ENCODE peak calls at places on chromosomes 12 and 14, in five cellular contexts. D is Peyer's patch, N is endodermal cell, V is stomach, A is upper lobe of right lung. L is an unnamed sample.
A peak's percentile ranks its signal among the peaks of the same experiment; 100 is the strongest.

GRCh38 chr12:116257213-116257612 is 20.3 kb downstream of the MED13L start:
- DNase-seq in A (no peak), N (no peak), V (no peak), D (no peak), L (peak; percentile 45)

GRCh38 chr12:59113831-59114273 is 193.5 kb upstream of the LRIG3 start:
- DNase-seq in N (peak; percentile 97), A (peak; percentile 79), D (peak; percentile 24), V (peak; percentile 83), L (peak; percentile 87)

GRCh38 chr12:124731869-124732268 is 131.8 kb downstream of the SCARB1 start:
- DNase-seq in V (no peak), N (no peak), A (no peak), D (no peak), L (no peak)

GRCh38 chr12:53205747-53206146 is 1.3 kb downstream of the ITGB7 start:
- DNase-seq in A (no peak), V (peak; percentile 34), D (peak; percentile 68), N (peak; percentile 49), L (peak; percentile 62)

GRCh38 chr14:68270342-68270741 is 450.8 kb downstream of the RAD51B start:
- DNase-seq in A (no peak), V (no peak), N (no peak), D (no peak), L (no peak)

GRCh38 chr12:113161415-113162016 is 12.0 kb downstream of the CFAP73 start:
- DNase-seq in A (no peak), N (peak; percentile 100), V (no peak), D (no peak), L (peak; percentile 21)

GRCh38 chr12:105946541-105946940 is 192.2 kb downstream of the NUAK1 start:
- DNase-seq in A (no peak), V (no peak), N (no peak), D (no peak), L (no peak)

GRCh38 chr12:27965966-27966365 is 6.6 kb downstream of the PTHLH start:
- DNase-seq in D (no peak), A (no peak), V (no peak), N (no peak), L (peak; percentile 68)

GRCh38 chr12:31005944-31006361 is 67.7 kb upstream of the DDX11 start:
- DNase-seq in N (no peak), D (no peak), A (peak; percentile 55), V (no peak), L (peak; percentile 68)

GRCh38 chr14:60161176-60162107 is 3.8 kb downstream of the DHRS7 start:
- DNase-seq in N (no peak), V (no peak), A (no peak), D (no peak), L (peak; percentile 36)

GRCh38 chr12:47356129-47356622 is 276.4 kb upstream of the AMIGO2 start:
- DNase-seq in D (peak; percentile 30), V (no peak), N (no peak), A (no peak), L (no peak)

GRCh38 chr12:26869908-26870459 is 37.0 kb upstream of the ITPR2 start:
- DNase-seq in N (peak; percentile 60), D (no peak), V (no peak), A (no peak), L (no peak)

GRCh38 chr14:35215110-35215872 is 76.9 kb upstream of the PSMA6 start:
- DNase-seq in N (no peak), A (no peak), V (no peak), D (no peak), L (peak; percentile 61)

GRCh38 chr12:132508860-132509732 is 19.1 kb downstream of the FBRSL1 start:
- DNase-seq in V (no peak), A (no peak), D (no peak), N (no peak), L (no peak)

GRCh38 chr12:90335561-90335960 is 619.4 kb downstream of the CCER1 start:
- DNase-seq in V (no peak), A (no peak), D (no peak), N (no peak), L (no peak)

GRCh38 chr12:111685322-111685810 is 390 bp downstream of the BRAP start:
- DNase-seq in D (no peak), A (no peak), N (no peak), V (no peak), L (peak; percentile 23)

GRCh38 chr12:111785651-111786050 is 18.9 kb downstream of the ALDH2 start:
- DNase-seq in A (no peak), V (no peak), D (no peak), N (no peak), L (peak; percentile 48)

GRCh38 chr14:99351166-99352007 is 79.4 kb upstream of the BCL11B start:
- DNase-seq in D (no peak), N (no peak), A (peak; percentile 26), V (no peak), L (no peak)
- TF ChIP-seq CTCF in D (no peak), N (peak; percentile 41), A (no peak), V (no peak), L (no peak)

GRCh38 chr12:79162948-79163347 is 298.4 kb downstream of the SYT1 start:
- DNase-seq in N (no peak), V (no peak), A (no peak), D (no peak), L (no peak)
- TF ChIP-seq CTCF in N (no peak), V (no peak), A (no peak), D (no peak), L (no peak)

GRCh38 chr14:72975776-72976175 is 49.5 kb downstream of the DCAF4 start:
- DNase-seq in N (peak; percentile 70), A (no peak), V (no peak), D (no peak), L (no peak)
- TF ChIP-seq CTCF in N (peak; percentile 64), A (no peak), V (no peak), D (no peak), L (no peak)

GRCh38 chr14:22466520-22466919 is 122.5 kb downstream of the DAD1 start:
- DNase-seq in D (no peak), N (no peak), V (no peak), A (no peak), L (peak; percentile 10)
- TF ChIP-seq CTCF in D (no peak), N (no peak), V (no peak), A (no peak), L (no peak)

GRCh38 chr12:55820679-55821078 is 2.8 kb downstream of the ORMDL2 start:
- DNase-seq in N (peak; percentile 47), D (no peak), V (no peak), A (no peak), L (peak; percentile 25)
- TF ChIP-seq CTCF in N (peak; percentile 68), D (no peak), V (no peak), A (no peak), L (no peak)

GRCh38 chr12:102950107-102950949 is 7.1 kb upstream of the ASCL1 start:
- DNase-seq in D (no peak), N (peak; percentile 89), V (peak; percentile 45), A (no peak), L (no peak)
- TF ChIP-seq CTCF in D (no peak), N (peak; percentile 69), V (no peak), A (peak; percentile 23), L (no peak)

L was measured in MCF 10A.